ENCODE peak calls at places on chromosomes 5 and 9, in seven cellular contexts. S is CD4-positive, alpha-beta T cell; A is CD8-positive, alpha-beta memory T cell; D is adrenal gland; C is A549; M is colonic mucosa; X is ovary. E is an unnamed sample.

GRCh38 chr5:80216753-80217596 is 38.9 kb downstream of the SERINC5 start:
- DNase-seq in M (no peak), S (no peak), C (no peak), D (peak), X (peak), A (no peak), E (no peak)

GRCh38 chr9:138066049-138066448 is 188.5 kb downstream of the CACNA1B start:
- DNase-seq in A (no peak), M (no peak), S (no peak), X (no peak), C (no peak), D (no peak), E (no peak)

GRCh38 chr5:166977916-166978434 is 1313.5 kb upstream of the WWC1 start:
- DNase-seq in A (no peak), D (no peak), M (no peak), C (no peak), S (no peak), X (no peak), E (no peak)

GRCh38 chr9:2290382-2290781 is 275.2 kb downstream of the SMARCA2 start:
- DNase-seq in A (no peak), M (no peak), X (no peak), S (no peak), D (no peak), C (no peak), E (no peak)

GRCh38 chr5:14178671-14179211 is 35.6 kb downstream of the TRIO start:
- DNase-seq in D (no peak), C (peak), X (no peak), A (no peak), M (no peak), S (no peak), E (no peak)

GRCh38 chr9:71729816-71730526 is 38.3 kb downstream of the CEMIP2 start:
- DNase-seq in C (no peak), D (no peak), S (no peak), M (no peak), X (no peak), A (no peak), E (no peak)

GRCh38 chr5:32331217-32331926 is 18.6 kb upstream of the MTMR12 start:
- DNase-seq in M (peak), S (no peak), A (no peak), C (no peak), X (no peak), D (no peak), E (no peak)

GRCh38 chr5:29389993-29390392 is 1803.5 kb upstream of the CDH6 start:
- DNase-seq in S (no peak), X (no peak), A (no peak), D (no peak), M (no peak), C (no peak), E (no peak)

GRCh38 chr5:176541338-176542134 is 4.3 kb upstream of the RNF44 start:
- DNase-seq in C (peak), X (peak), M (peak), A (peak), D (peak), S (peak), E (no peak)

GRCh38 chr5:93578179-93578812 is 2.7 kb downstream of the NR2F1-AS1 start:
- DNase-seq in D (no peak), A (no peak), C (no peak), X (no peak), M (no peak), S (no peak), E (no peak)

GRCh38 chr9:99057665-99058625 is 47.0 kb upstream of the TGFBR1 start:
- DNase-seq in C (no peak), X (no peak), S (peak), A (peak), D (peak), M (peak), E (peak)

GRCh38 chr5:128579669-128580068 is 41.6 kb upstream of the FBN2 start:
- DNase-seq in A (no peak), S (no peak), C (peak), D (no peak), X (no peak), M (no peak), E (no peak)

GRCh38 chr5:95883185-95884020 is 60.9 kb upstream of the GLRX start:
- DNase-seq in S (no peak), D (no peak), M (no peak), C (no peak), X (no peak), A (no peak), E (no peak)

GRCh38 chr9:91810286-91810905 is 139.6 kb downstream of the ROR2 start:
- DNase-seq in D (no peak), M (no peak), S (no peak), C (no peak), X (no peak), A (no peak), E (no peak)

GRCh38 chr9:116482740-116483139 is 204.4 kb upstream of the TRIM32 start:
- DNase-seq in M (no peak), A (no peak), D (no peak), C (no peak), S (no peak), X (no peak), E (no peak)

GRCh38 chr5:96245401-96246091 is 187.5 kb downstream of the PCSK1 start:
- DNase-seq in M (no peak), S (no peak), A (no peak), C (peak), X (no peak), D (no peak), E (no peak)

GRCh38 chr5:5291357-5291756 is 131.1 kb upstream of the ICE1 start:
- DNase-seq in D (peak), X (peak), A (no peak), C (no peak), M (no peak), S (no peak), E (no peak)
- H3K27ac ChIP-seq in D (no peak), X (no peak), A (no peak), C (no peak), M (no peak), S (no peak), E (no peak)

GRCh38 chr9:128733256-128733655 is 9.3 kb upstream of the ZDHHC12 start:
- DNase-seq in M (peak), A (no peak), C (peak), D (peak), S (no peak), X (peak), E (peak)
- H3K27ac ChIP-seq in M (no peak), A (no peak), C (peak), D (peak), S (no peak), X (no peak), E (peak)

GRCh38 chr5:138339086-138339456 is 1.0 kb downstream of the FAM53C start:
- DNase-seq in X (no peak), S (no peak), M (no peak), D (no peak), C (no peak), A (no peak), E (no peak)

GRCh38 chr5:138338411-138339085 is 482 bp downstream of the FAM53C start:
- DNase-seq in M (no peak), X (no peak), A (no peak), S (no peak), C (no peak), D (no peak), E (no peak)

GRCh38 chr5:138337685-138338410 is at the start of gene FAM53C:
- DNase-seq in S (peak), C (peak), A (peak), M (peak), X (peak), D (peak), E (peak)

GRCh38 chr5:138339464-138339863 is 1.4 kb downstream of the FAM53C start:
- DNase-seq in X (no peak), C (no peak), M (no peak), D (no peak), A (no peak), S (no peak), E (no peak)

GRCh38 chr5:138340008-138340407 is 1.9 kb downstream of the FAM53C start:
- DNase-seq in M (no peak), A (no peak), S (no peak), C (no peak), D (no peak), X (no peak), E (no peak)
- H3K27ac ChIP-seq in M (no peak), A (no peak), S (no peak), C (no peak), D (peak), X (peak), E (peak)

DNA sequence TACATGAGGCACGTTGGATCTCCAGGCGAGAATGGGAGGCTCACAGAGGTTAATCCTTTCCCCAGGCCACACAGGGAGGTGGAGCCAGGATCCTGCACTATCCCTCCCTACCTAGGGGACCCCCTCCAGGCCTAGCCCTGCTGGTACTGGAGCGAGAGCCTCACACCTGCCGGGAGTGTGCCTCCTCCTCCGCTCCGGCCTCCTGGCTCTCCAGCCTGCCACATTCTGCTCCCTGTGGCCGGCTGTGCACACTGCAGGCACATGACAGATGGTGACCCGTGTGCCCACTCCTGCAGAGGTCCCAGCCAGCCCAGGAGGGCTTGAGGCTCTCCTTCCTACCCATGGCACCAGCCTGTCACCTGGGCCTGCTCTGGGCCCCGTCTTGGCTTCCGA is 93.4 kb downstream of the RXRA start:
- DNase-seq in M (no peak), C (peak), X (no peak), A (no peak), S (no peak), D (no peak), E (no peak)
- H3K27ac ChIP-seq in M (no peak), C (no peak), X (peak), A (no peak), S (no peak), D (peak), E (no peak)

GRCh38 chr5:154654484-154655375 is 100.4 kb upstream of the LARP1 start:
- DNase-seq in S (no peak), A (no peak), M (no peak), D (no peak), X (no peak), C (no peak), E (no peak)
- H3K27ac ChIP-seq in S (no peak), A (no peak), M (no peak), D (peak), X (peak), C (no peak), E (no peak)

E was measured in HL-60.